ENCODE peak calls at places on chromosomes 16 and 17, in eight cellular contexts. X, Z, P, H, I, C, J and U are unnamed samples.

GRCh38 chr17:69468211-69468610 is 53.7 kb downstream of the MAP2K6 start:
- DNase-seq in X (no peak), Z (no peak), P (no peak), H (no peak), I (no peak), C (peak; percentile 65), J (no peak), U (no peak)

GRCh38 chr16:80346160-80346632 is 194.6 kb upstream of the DYNLRB2 start:
- DNase-seq in X (no peak), Z (no peak), P (no peak), H (no peak), I (no peak), C (no peak), J (no peak), U (no peak)

GRCh38 chr17:63843387-63844292 is 1.2 kb upstream of the SMARCD2 start:
- DNase-seq in X (no peak), Z (peak; percentile 75), P (no peak), H (peak; percentile 83), I (no peak), C (peak; percentile 15), J (peak; percentile 19), U (peak; percentile 81)

GRCh38 chr17:57924677-57925076 is 30.5 kb downstream of the CUEDC1 start:
- DNase-seq in X (no peak), Z (no peak), P (no peak), H (no peak), I (no peak), C (peak; percentile 22), J (no peak), U (no peak)

GRCh38 chr16:30066882-30067583 is 1.5 kb downstream of the ALDOA start:
- DNase-seq in X (no peak), Z (no peak), P (no peak), H (peak; percentile 60), I (no peak), C (no peak), J (peak; percentile 22), U (no peak)

GRCh38 chr16:64238576-64238975 is 883.3 kb downstream of the CDH11 start:
- DNase-seq in X (no peak), Z (no peak), P (no peak), H (no peak), I (no peak), C (no peak), J (peak; percentile 0), U (no peak)

GRCh38 chr16:89104930-89105571 is 11.4 kb downstream of the ACSF3 start:
- DNase-seq in X (no peak), Z (no peak), P (no peak), H (no peak), I (no peak), C (no peak), J (no peak), U (peak; percentile 45)

GRCh38 chr16:84503751-84504395 is 586 bp downstream of the MEAK7 start:
- DNase-seq in X (no peak), Z (no peak), P (no peak), H (no peak), I (peak; percentile 23), C (no peak), J (peak; percentile 47), U (no peak)

GRCh38 chr17:509316-509715 is 156.7 kb upstream of the RPH3AL start:
- DNase-seq in X (no peak), Z (no peak), P (no peak), H (no peak), I (no peak), C (no peak), J (no peak), U (no peak)

GRCh38 chr17:73998246-73999220 is 204.9 kb upstream of the RPL38 start:
- DNase-seq in X (peak; percentile 75), Z (no peak), P (peak; percentile 5), H (no peak), I (peak; percentile 61), C (peak; percentile 8), J (peak; percentile 22), U (no peak)

GRCh38 chr17:3796822-3797170 is 4.2 kb downstream of the ITGAE start:
- DNase-seq in X (no peak), Z (no peak), P (no peak), H (no peak), I (no peak), C (no peak), J (no peak), U (peak; percentile 67)

GRCh38 chr16:11781773-11782172 is 15.3 kb downstream of the ZC3H7A start:
- DNase-seq in X (no peak), Z (no peak), P (no peak), H (no peak), I (no peak), C (peak; percentile 88), J (peak; percentile 91), U (no peak)

GRCh38 chr16:49986351-49987124 is 38.5 kb upstream of the CNEP1R1 start:
- DNase-seq in X (no peak), Z (no peak), P (no peak), H (peak; percentile 31), I (no peak), C (peak; percentile 59), J (no peak), U (no peak)